ENCODE peak calls at places on chromosomes 3 and 15, in seven cellular contexts. Q is dorsolateral prefrontal cortex, J is tibial artery, F is GM10248, W is K562, H is stomach, C is PC-9. Z is an unnamed sample.

GRCh38 chr15:100691321-100691720 is 88.9 kb downstream of the ASB7 start:
- DNase-seq in Q (no peak), J (no peak), F (no peak), W (no peak), H (no peak), C (no peak), Z (no peak)

GRCh38 chr15:77546050-77546501 is 86.6 kb downstream of the LINGO1 start:
- DNase-seq in Q (peak), J (no peak), F (no peak), W (peak), H (peak), C (peak), Z (no peak)

GRCh38 chr3:40499952-40500351 is 5.9 kb upstream of the ZNF620 start:
- DNase-seq in Q (no peak), J (no peak), F (no peak), W (no peak), H (no peak), C (no peak), Z (no peak)

GRCh38 chr3:149663966-149664365 is 6.1 kb upstream of the WWTR1 start:
- DNase-seq in Q (no peak), J (no peak), F (no peak), W (no peak), H (no peak), C (no peak), Z (no peak)

GRCh38 chr3:45906681-45907220 is 20.4 kb downstream of the CCR9 start:
- DNase-seq in Q (no peak), J (no peak), F (no peak), W (peak), H (no peak), C (no peak), Z (no peak)

GRCh38 chr3:174784206-174784934 is 74.8 kb upstream of the NAALADL2 start:
- DNase-seq in Q (no peak), J (no peak), F (no peak), W (no peak), H (no peak), C (no peak), Z (no peak)

GRCh38 chr3:185933374-185933950 is 4.4 kb downstream of the TRA2B start:
- DNase-seq in Q (no peak), J (no peak), F (no peak), W (no peak), H (no peak), C (no peak), Z (no peak)

GRCh38 chr3:155185623-155186022 is 105.5 kb downstream of the MME start:
- DNase-seq in Q (no peak), J (no peak), F (no peak), W (no peak), H (no peak), C (no peak), Z (no peak)

GRCh38 chr3:17775073-17775472 is 32.6 kb upstream of the TBC1D5 start:
- DNase-seq in Q (no peak), J (no peak), F (no peak), W (no peak), H (no peak), C (no peak), Z (no peak)

GRCh38 chr3:98013428-98014349 is 21.4 kb downstream of the GABRR3 start:
- DNase-seq in Q (no peak), J (no peak), F (no peak), W (no peak), H (no peak), C (peak), Z (no peak)

DNA sequence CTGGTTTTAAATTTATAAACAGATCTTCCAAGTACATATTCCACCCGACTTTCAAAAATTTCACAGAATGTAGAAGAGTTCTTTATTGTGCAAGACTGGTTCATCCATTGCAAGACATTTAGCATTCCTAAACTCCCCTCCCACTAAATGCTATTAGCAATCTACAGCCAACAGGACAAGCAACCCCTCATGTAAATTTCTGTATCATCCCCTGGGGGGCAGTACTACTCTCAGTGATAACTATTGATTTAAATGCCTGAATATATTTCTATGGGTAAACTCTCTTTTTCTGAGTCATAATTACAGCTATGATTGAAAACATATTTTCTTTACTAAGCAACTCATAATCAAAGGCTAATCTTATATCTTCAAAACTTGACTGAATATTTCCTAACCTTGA is 10.7 kb upstream of the SLC15A2 start:
- DNase-seq in Q (no peak), J (no peak), F (no peak), W (peak), H (no peak), C (peak), Z (no peak)
- TF ChIP-seq CTCF in Q (peak), J (no peak), F (peak), W (peak), H (no peak), C (peak), Z (no peak)

GRCh38 chr15:48406911-48407310 is 75.7 kb downstream of the DUT start:
- DNase-seq in Q (no peak), J (no peak), F (no peak), W (peak), H (no peak), C (no peak), Z (no peak)
- TF ChIP-seq CTCF in Q (no peak), J (no peak), F (no peak), W (peak), H (no peak), C (no peak), Z (no peak)

DNA sequence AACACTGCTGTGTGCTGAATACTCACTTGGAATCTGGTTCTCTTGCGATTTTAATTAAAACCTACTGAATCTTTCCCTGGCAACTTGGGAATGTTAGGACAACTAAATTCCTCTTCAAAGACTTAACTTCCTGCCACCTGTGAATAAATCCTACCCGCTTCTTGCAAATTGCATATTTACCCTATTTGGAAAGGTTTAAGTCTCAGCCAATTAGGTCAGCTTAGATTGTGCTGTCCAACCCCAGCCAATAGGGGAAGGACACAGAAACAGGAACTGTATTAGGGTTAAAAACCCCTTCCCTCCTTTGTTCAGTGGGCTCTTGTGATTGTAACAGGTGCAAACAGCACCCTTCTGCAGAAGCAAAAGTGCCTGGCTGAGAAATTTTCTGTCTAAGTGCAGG is 38.6 kb upstream of the FSTL1 start:
- DNase-seq in Q (no peak), J (no peak), F (no peak), W (no peak), H (no peak), C (no peak), Z (no peak)
- TF ChIP-seq CTCF in Q (no peak), J (no peak), F (no peak), W (no peak), H (no peak), C (no peak), Z (no peak)

DNA sequence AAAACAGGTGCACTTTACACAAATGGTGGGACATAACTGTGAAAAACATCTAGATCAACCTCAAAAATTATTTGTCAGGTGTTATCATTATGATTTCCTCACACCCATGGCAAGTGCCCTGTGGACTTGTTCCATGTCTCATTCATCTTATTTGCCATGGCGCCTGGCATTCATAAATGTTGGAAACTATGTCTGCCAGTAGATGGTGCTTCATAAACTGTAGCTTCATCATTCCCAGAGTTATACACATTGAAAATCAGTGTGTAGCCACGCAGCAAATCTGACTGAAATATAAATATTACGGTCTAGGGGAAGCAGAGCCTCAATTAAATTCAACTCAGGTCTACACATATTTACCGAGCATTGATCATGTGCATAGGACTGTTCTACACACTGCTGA is 90.7 kb downstream of the IMPG2 start:
- DNase-seq in Q (no peak), J (no peak), F (no peak), W (no peak), H (no peak), C (no peak), Z (no peak)
- TF ChIP-seq CTCF in Q (peak), J (peak), F (no peak), W (peak), H (no peak), C (no peak), Z (no peak)

DNA sequence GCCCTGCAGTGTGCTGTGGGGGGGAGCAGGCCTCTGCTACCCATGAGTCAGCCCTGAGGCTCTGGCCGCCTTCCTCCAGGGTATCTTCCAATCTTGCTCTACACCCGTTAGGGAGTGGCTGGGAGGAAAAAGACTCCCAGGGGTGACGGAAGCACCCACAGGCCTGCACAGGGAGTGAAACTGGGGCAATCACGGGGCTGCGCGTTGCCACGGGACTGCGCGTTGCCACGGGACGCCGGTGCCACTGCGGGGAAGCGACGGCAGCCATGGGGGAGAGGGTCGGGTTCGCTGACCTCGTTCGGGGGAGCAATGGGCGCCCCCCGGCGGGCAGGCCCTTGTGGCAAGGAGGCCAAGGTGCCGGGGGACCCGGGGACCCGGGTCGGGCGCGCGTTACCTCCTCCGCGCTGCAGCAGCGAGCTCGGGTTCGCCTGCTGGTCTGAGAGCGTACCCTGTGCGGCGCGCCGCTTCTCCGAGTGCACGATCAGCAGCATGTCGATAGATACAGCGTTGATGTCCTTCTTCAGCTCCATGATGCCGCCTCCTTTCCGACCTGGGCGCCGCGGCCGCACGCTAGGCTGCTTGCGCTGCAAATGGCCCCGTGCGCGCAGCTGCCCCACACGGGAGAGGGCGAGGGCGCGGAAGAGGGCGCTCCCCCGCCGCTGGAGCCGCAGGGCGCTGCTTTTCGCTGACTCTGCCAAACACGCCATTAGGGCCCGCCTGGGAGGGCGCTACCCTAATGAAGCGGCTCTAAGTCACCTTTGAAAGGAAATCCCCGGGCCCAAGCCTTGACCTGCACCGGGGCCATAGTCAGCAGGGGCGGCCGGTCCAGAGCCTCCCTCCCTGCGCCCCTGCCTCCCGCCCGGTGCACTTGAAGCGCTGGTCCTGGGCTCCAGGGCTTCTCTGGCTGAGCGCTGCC is at the start of gene KY:
- DNase-seq in Q (peak), J (no peak), F (peak), W (no peak), H (peak), C (no peak), Z (no peak)
- TF ChIP-seq CTCF in Q (peak), J (no peak), F (no peak), W (no peak), H (no peak), C (no peak), Z (no peak)

Z was measured in natural killer cell.